ENCODE peak calls at places on chromosomes 4 and X, in six cellular contexts. One of them, this sample, is unnamed.

GRCh38 chr4:78954048-78954666 is 14.9 kb upstream of the PAQR3 start:
- DNase-seq in stimulated activated CD4-positive, alpha-beta T cell treated with anti-CD3 and anti-CD28 coated beads, Interleukin-2, amount 100 ng/mL, for 48 hours: no peak
- DNase-seq in H54: no peak
- DNase-seq in GM03348: no peak
- DNase-seq in lower lobe of right lung: no peak
- DNase-seq in AG04450: no peak
- DNase-seq in this sample: no peak

GRCh38 chr4:72568959-72569718 is at the start of gene ADAMTS3:
- DNase-seq in lower lobe of right lung: peak; percentile 69
- DNase-seq in stimulated activated CD4-positive, alpha-beta T cell treated with anti-CD3 and anti-CD28 coated beads, Interleukin-2, amount 100 ng/mL, for 48 hours: no peak
- DNase-seq in GM03348: peak; percentile 72
- DNase-seq in H54: no peak
- DNase-seq in AG04450: peak; percentile 15
- DNase-seq in this sample: no peak

GRCh38 chr4:3826247-3827172 is 60.3 kb downstream of the ADRA2C start:
- DNase-seq in H54: no peak
- DNase-seq in AG04450: no peak
- DNase-seq in lower lobe of right lung: peak; percentile 32
- DNase-seq in GM03348: no peak
- DNase-seq in stimulated activated CD4-positive, alpha-beta T cell treated with anti-CD3 and anti-CD28 coated beads, Interleukin-2, amount 100 ng/mL, for 48 hours: no peak
- DNase-seq in this sample: no peak

GRCh38 chr4:15894923-15895411 is 43.6 kb downstream of the FGFBP1 start:
- DNase-seq in lower lobe of right lung: no peak
- DNase-seq in H54: no peak
- DNase-seq in AG04450: no peak
- DNase-seq in stimulated activated CD4-positive, alpha-beta T cell treated with anti-CD3 and anti-CD28 coated beads, Interleukin-2, amount 100 ng/mL, for 48 hours: no peak
- DNase-seq in GM03348: no peak
- DNase-seq in this sample: no peak

GRCh38 chr4:150236626-150237025 is 158.4 kb downstream of the DCLK2 start:
- DNase-seq in H54: no peak
- DNase-seq in GM03348: no peak
- DNase-seq in stimulated activated CD4-positive, alpha-beta T cell treated with anti-CD3 and anti-CD28 coated beads, Interleukin-2, amount 100 ng/mL, for 48 hours: no peak
- DNase-seq in AG04450: no peak
- DNase-seq in lower lobe of right lung: no peak
- DNase-seq in this sample: no peak

GRCh38 chr4:7947927-7948326 is 8.3 kb upstream of the AFAP1 start:
- DNase-seq in H54: no peak
- DNase-seq in AG04450: no peak
- DNase-seq in stimulated activated CD4-positive, alpha-beta T cell treated with anti-CD3 and anti-CD28 coated beads, Interleukin-2, amount 100 ng/mL, for 48 hours: no peak
- DNase-seq in GM03348: no peak
- DNase-seq in lower lobe of right lung: no peak
- DNase-seq in this sample: no peak

GRCh38 chr4:72690782-72691181 is 121.8 kb upstream of the ADAMTS3 start:
- DNase-seq in lower lobe of right lung: no peak
- DNase-seq in AG04450: no peak
- DNase-seq in stimulated activated CD4-positive, alpha-beta T cell treated with anti-CD3 and anti-CD28 coated beads, Interleukin-2, amount 100 ng/mL, for 48 hours: no peak
- DNase-seq in GM03348: no peak
- DNase-seq in H54: no peak
- DNase-seq in this sample: no peak

GRCh38 chrX:1322393-1322792 is 14.2 kb upstream of the IL3RA start:
- DNase-seq in GM03348: no peak
- DNase-seq in AG04450: no peak
- DNase-seq in lower lobe of right lung: no peak
- DNase-seq in stimulated activated CD4-positive, alpha-beta T cell treated with anti-CD3 and anti-CD28 coated beads, Interleukin-2, amount 100 ng/mL, for 48 hours: peak; percentile 46
- DNase-seq in H54: no peak
- DNase-seq in this sample: no peak

GRCh38 chr4:103998752-103999151 is 279.0 kb upstream of the TACR3 start:
- DNase-seq in GM03348: no peak
- DNase-seq in stimulated activated CD4-positive, alpha-beta T cell treated with anti-CD3 and anti-CD28 coated beads, Interleukin-2, amount 100 ng/mL, for 48 hours: no peak
- DNase-seq in AG04450: no peak
- DNase-seq in H54: no peak
- DNase-seq in lower lobe of right lung: no peak
- DNase-seq in this sample: no peak

GRCh38 chrX:2697306-2697705 is 6.2 kb downstream of the CD99 start:
- DNase-seq in lower lobe of right lung: no peak
- DNase-seq in H54: no peak
- DNase-seq in GM03348: no peak
- DNase-seq in AG04450: no peak
- DNase-seq in stimulated activated CD4-positive, alpha-beta T cell treated with anti-CD3 and anti-CD28 coated beads, Interleukin-2, amount 100 ng/mL, for 48 hours: no peak
- DNase-seq in this sample: no peak

GRCh38 chr4:69054578-69055200 is 41.6 kb upstream of the UGT2B7 start:
- DNase-seq in lower lobe of right lung: no peak
- DNase-seq in GM03348: peak; percentile 14
- DNase-seq in H54: peak; percentile 4
- DNase-seq in stimulated activated CD4-positive, alpha-beta T cell treated with anti-CD3 and anti-CD28 coated beads, Interleukin-2, amount 100 ng/mL, for 48 hours: no peak
- DNase-seq in AG04450: peak; percentile 43
- DNase-seq in this sample: peak; percentile 71

GRCh38 chrX:141175786-141176185 is 1.1 kb downstream of the LDOC1 start:
- DNase-seq in stimulated activated CD4-positive, alpha-beta T cell treated with anti-CD3 and anti-CD28 coated beads, Interleukin-2, amount 100 ng/mL, for 48 hours: no peak
- DNase-seq in H54: no peak
- DNase-seq in AG04450: no peak
- DNase-seq in lower lobe of right lung: no peak
- DNase-seq in GM03348: no peak
- DNase-seq in this sample: no peak

GRCh38 chr4:184821242-184821641 is 4.5 kb downstream of the ACSL1 start:
- DNase-seq in stimulated activated CD4-positive, alpha-beta T cell treated with anti-CD3 and anti-CD28 coated beads, Interleukin-2, amount 100 ng/mL, for 48 hours: no peak
- DNase-seq in lower lobe of right lung: no peak
- DNase-seq in H54: no peak
- DNase-seq in AG04450: no peak
- DNase-seq in GM03348: no peak
- DNase-seq in this sample: no peak

GRCh38 chr4:156790866-156791265 is 180.7 kb downstream of the PDGFC start:
- DNase-seq in GM03348: peak; percentile 32
- DNase-seq in stimulated activated CD4-positive, alpha-beta T cell treated with anti-CD3 and anti-CD28 coated beads, Interleukin-2, amount 100 ng/mL, for 48 hours: no peak
- DNase-seq in lower lobe of right lung: no peak
- DNase-seq in AG04450: no peak
- DNase-seq in H54: no peak
- DNase-seq in this sample: no peak

GRCh38 chr4:139672215-139672614 is 6.6 kb downstream of the MGST2 start:
- DNase-seq in H54: no peak
- DNase-seq in GM03348: no peak
- DNase-seq in stimulated activated CD4-positive, alpha-beta T cell treated with anti-CD3 and anti-CD28 coated beads, Interleukin-2, amount 100 ng/mL, for 48 hours: no peak
- DNase-seq in AG04450: no peak
- DNase-seq in lower lobe of right lung: no peak
- DNase-seq in this sample: no peak

This sample was measured in non-pigmented ciliary epithelial cell.